ENCODE peak calls at places on chromosomes 16 and 17, in six cellular contexts. Y is H9, G is neuronal stem cell, A is H1, Z is mesendoderm, O is mesenchymal stem cell. H is an unnamed sample.

GRCh38 chr17:80427366-80428282 is 12.7 kb downstream of the ENDOV start:
- DNase-seq in O (no peak), G (no peak), Y (peak), A (peak), Z (no peak), H (no peak)

GRCh38 chr16:17454331-17454730 is 16.4 kb downstream of the XYLT1 start:
- DNase-seq in Z (no peak), O (no peak), Y (no peak), G (no peak), A (no peak), H (no peak)

GRCh38 chr17:42953669-42954068 is 10.6 kb downstream of the AARSD1 start:
- DNase-seq in A (no peak), G (no peak), Z (no peak), Y (no peak), O (no peak), H (no peak)

GRCh38 chr17:9755083-9755482 is 36.3 kb downstream of the DHRS7C start:
- DNase-seq in O (no peak), Z (peak), A (no peak), Y (no peak), G (no peak), H (no peak)

GRCh38 chr17:62696256-62696655 is 68.8 kb downstream of the MRC2 start:
- DNase-seq in O (no peak), G (no peak), Z (no peak), A (no peak), Y (no peak), H (no peak)

GRCh38 chr17:1713878-1714487 is 3.8 kb upstream of the TLCD2 start:
- DNase-seq in Z (peak), G (peak), Y (peak), A (peak), O (peak), H (peak)

GRCh38 chr16:86353185-86353584 is 157.1 kb upstream of the FOXF1 start:
- DNase-seq in O (peak), G (no peak), Y (no peak), Z (no peak), A (no peak), H (peak)

GRCh38 chr17:68576811-68577551 is 24.2 kb downstream of the FAM20A start:
- DNase-seq in Z (no peak), A (no peak), G (no peak), Y (no peak), O (peak), H (peak)

GRCh38 chr17:8066841-8067775 is 20.4 kb downstream of the ALOX12B start:
- DNase-seq in G (no peak), Z (no peak), A (no peak), O (no peak), Y (no peak), H (no peak)

GRCh38 chr17:82215095-82215971 is 2.7 kb upstream of the CCDC57 start:
- DNase-seq in Z (no peak), O (peak), G (no peak), A (no peak), Y (no peak), H (no peak)

GRCh38 chr16:72990003-72990521 is 57.9 kb downstream of the ZFHX3 start:
- DNase-seq in Y (no peak), Z (peak), G (no peak), O (peak), A (no peak), H (peak)

GRCh38 chr17:42421479-42422332 is 1.4 kb downstream of the CAVIN1 start:
- DNase-seq in G (no peak), O (peak), A (no peak), Y (peak), Z (no peak), H (peak)

GRCh38 chr16:67116388-67117311 is 6.9 kb downstream of the PHAF1 start:
- DNase-seq in G (no peak), O (peak), A (no peak), Z (no peak), Y (no peak), H (no peak)

GRCh38 chr17:47363171-47363570 is 39.4 kb downstream of the EFCAB13 start:
- DNase-seq in Y (no peak), Z (no peak), G (no peak), O (no peak), A (no peak), H (no peak)
- H2BK15ac ChIP-seq in Y (no peak), Z (no peak), G (no peak), O (no peak), A (no peak), H (no peak)

GRCh38 chr16:69037373-69038160 is 67.9 kb upstream of the HAS3 start:
- DNase-seq in A (no peak), Z (no peak), O (no peak), Y (no peak), G (no peak), H (no peak)
- H2BK15ac ChIP-seq in A (no peak), Z (no peak), O (no peak), Y (no peak), G (no peak), H (no peak)

DNA sequence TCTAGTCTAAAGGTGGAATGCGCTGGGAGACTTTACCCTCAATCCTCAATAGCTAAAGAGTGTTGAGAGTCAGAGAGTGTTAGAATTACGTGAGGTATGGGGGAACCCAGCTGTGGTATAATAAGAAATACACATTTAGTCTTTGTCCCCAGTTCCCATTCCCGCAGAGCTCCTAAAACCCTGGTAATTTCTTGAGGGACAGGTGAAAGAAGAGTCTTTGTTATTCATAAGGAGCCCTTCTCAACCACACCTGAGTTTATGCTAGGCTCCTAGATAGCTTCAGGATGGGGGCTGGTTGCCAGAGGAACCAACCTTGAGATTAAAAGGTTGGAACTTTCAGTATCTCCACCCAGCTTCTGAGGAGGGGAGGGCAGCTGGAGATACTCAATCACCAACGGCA is 5.8 kb downstream of the ZNF18 start:
- DNase-seq in A (no peak), Z (peak), O (no peak), G (no peak), Y (peak), H (no peak)
- H2BK15ac ChIP-seq in A (no peak), Z (no peak), O (no peak), G (no peak), Y (no peak), H (no peak)

GRCh38 chr16:65327346-65327745 is 205.5 kb upstream of the CDH11 start:
- DNase-seq in G (no peak), O (no peak), Y (no peak), Z (no peak), A (no peak), H (no peak)
- H2BK15ac ChIP-seq in G (no peak), O (no peak), Y (no peak), Z (no peak), A (no peak), H (no peak)